ENCODE peak calls at places on chromosomes 4 and X, in four cellular contexts. H is fibroblast of lung, I is sigmoid colon, T is ascending aorta. S is an unnamed sample.

GRCh38 chrX:150310881-150311280 is 52.2 kb upstream of the MAMLD1 start:
- DNase-seq in H (no peak), I (no peak), T (peak), S (no peak)

GRCh38 chr4:6196324-6196723 is 4.0 kb downstream of the JAKMIP1 start:
- DNase-seq in H (no peak), I (peak), T (peak), S (no peak)

GRCh38 chr4:8230033-8230432 is 30.9 kb downstream of the SH3TC1 start:
- DNase-seq in H (no peak), I (no peak), T (no peak), S (no peak)

GRCh38 chrX:50769389-50770063 is 44.5 kb downstream of the SHROOM4 start:
- DNase-seq in H (peak), I (peak), T (no peak), S (no peak)

GRCh38 chrX:15973299-15973698 is 118.7 kb upstream of the AP1S2 start:
- DNase-seq in H (peak), I (no peak), T (no peak), S (peak)

GRCh38 chr4:138897818-138898226 is 117.8 kb upstream of the NOCT start:
- DNase-seq in H (peak), I (no peak), T (no peak), S (peak)

GRCh38 chr4:22385615-22386014 is 130.3 kb downstream of the ADGRA3 start:
- DNase-seq in H (peak), I (no peak), T (no peak), S (peak)

GRCh38 chrX:15838017-15838416 is 16.6 kb downstream of the AP1S2 start:
- DNase-seq in H (no peak), I (no peak), T (no peak), S (no peak)

GRCh38 chr4:52917836-52918235 is 55.7 kb downstream of the RASL11B start:
- DNase-seq in H (no peak), I (no peak), T (no peak), S (no peak)

GRCh38 chr4:109315818-109316217 is 13.4 kb upstream of the COL25A1 start:
- DNase-seq in H (no peak), I (no peak), T (no peak), S (no peak)

GRCh38 chrX:39855748-39856129 is 242.0 kb downstream of the BCOR start:
- DNase-seq in H (peak), I (no peak), T (no peak), S (peak)

GRCh38 chr4:71004281-71004851 is 10.9 kb downstream of the DCK start:
- DNase-seq in H (no peak), I (no peak), T (no peak), S (no peak)

GRCh38 chr4:169493164-169493524 is 119.2 kb downstream of the NEK1 start:
- DNase-seq in H (no peak), I (no peak), T (no peak), S (no peak)

GRCh38 chr4:169491211-169491610 is 121.2 kb downstream of the NEK1 start:
- DNase-seq in H (no peak), I (no peak), T (no peak), S (no peak)

GRCh38 chr4:169492436-169493163 is 119.8 kb downstream of the NEK1 start:
- DNase-seq in H (peak), I (no peak), T (no peak), S (peak)
- TF ChIP-seq CTCF in H (peak), I (peak), T (peak), S (peak)

GRCh38 chr4:77994194-77994721 is 62.9 kb upstream of the FRAS1 start:
- DNase-seq in H (peak), I (no peak), T (no peak), S (peak)
- H3K4me3 ChIP-seq in H (no peak), I (no peak), T (no peak), S (no peak)

GRCh38 chrX:134026732-134027311 is 41.4 kb upstream of the GPC3 start:
- DNase-seq in H (peak), I (peak), T (peak), S (peak)
- TF ChIP-seq CTCF in H (peak), I (peak), T (peak), S (peak)

GRCh38 chr4:39166670-39167069 is 15.7 kb upstream of the WDR19 start:
- DNase-seq in H (no peak), I (no peak), T (no peak), S (no peak)
- H3K4me3 ChIP-seq in H (no peak), I (no peak), T (no peak), S (no peak)

GRCh38 chrX:48806088-48806487 is 4.2 kb downstream of the HDAC6 start:
- DNase-seq in H (no peak), I (no peak), T (no peak), S (no peak)
- TF ChIP-seq CTCF in H (no peak), I (no peak), T (no peak), S (no peak)

S was measured in fibroblast of the aortic adventitia.